ENCODE peak calls at places on chromosomes 13 and 19, in four cellular contexts. T is tibial artery, Y is ovary, V is A673. D is an unnamed sample.

GRCh38 chr13:37870895-37871550 is 1.5 kb upstream of the TRPC4 start:
- DNase-seq in T (no peak), Y (no peak), V (peak; percentile 48), D (peak; percentile 80)

GRCh38 chr13:21399741-21400140 is 59.4 kb downstream of the ZDHHC20 start:
- DNase-seq in T (no peak), Y (no peak), V (peak; percentile 95), D (peak; percentile 8)

GRCh38 chr19:10152100-10152499 is 32.4 kb upstream of the EIF3G start:
- DNase-seq in T (no peak), Y (no peak), V (no peak), D (no peak)

GRCh38 chr19:42175952-42176648 is 41.4 kb downstream of the DEDD2 start:
- DNase-seq in T (no peak), Y (no peak), V (no peak), D (peak; percentile 20)

GRCh38 chr19:2371656-2372055 is 11.6 kb downstream of the TMPRSS9 start:
- DNase-seq in T (no peak), Y (no peak), V (no peak), D (no peak)

GRCh38 chr13:46386996-46387851 is at the start of gene RUBCNL:
- DNase-seq in T (no peak), Y (no peak), V (peak; percentile 88), D (no peak)

GRCh38 chr19:34838248-34838647 is 65.2 kb upstream of the ZNF599 start:
- DNase-seq in T (no peak), Y (no peak), V (peak; percentile 22), D (no peak)

GRCh38 chr13:50365683-50366391 is 350.6 kb downstream of the KCNRG start:
- DNase-seq in T (no peak), Y (no peak), V (no peak), D (no peak)

GRCh38 chr13:71603255-71603654 is 263.7 kb downstream of the DACH1 start:
- DNase-seq in T (no peak), Y (no peak), V (no peak), D (no peak)

GRCh38 chr13:106617561-106617960 is 49.6 kb upstream of the ARGLU1 start:
- DNase-seq in T (no peak), Y (no peak), V (peak; percentile 78), D (peak; percentile 62)

GRCh38 chr13:99976502-99977115 is 5.0 kb upstream of the ZIC2 start:
- DNase-seq in T (no peak), Y (no peak), V (no peak), D (no peak)

GRCh38 chr19:37519890-37520289 is 13.2 kb downstream of the ZNF793 start:
- DNase-seq in T (no peak), Y (no peak), V (no peak), D (peak; percentile 55)

GRCh38 chr19:42206871-42207755 is 10.4 kb downstream of the DEDD2 start:
- DNase-seq in T (no peak), Y (no peak), V (no peak), D (peak; percentile 56)

GRCh38 chr19:40594657-40595077 is 6.5 kb upstream of the LTBP4 start:
- DNase-seq in T (no peak), Y (no peak), V (no peak), D (peak; percentile 65)

GRCh38 chr19:29528350-29528945 is 2.7 kb downstream of the VSTM2B start:
- DNase-seq in T (peak; percentile 38), Y (peak; percentile 65), V (peak; percentile 78), D (peak; percentile 38)

GRCh38 chr13:106088094-106088493 is 447.4 kb downstream of the EFNB2 start:
- DNase-seq in T (no peak), Y (no peak), V (no peak), D (peak; percentile 83)

GRCh38 chr19:38700350-38700932 is 43.8 kb downstream of the CAPN12 start:
- DNase-seq in T (no peak), Y (no peak), V (no peak), D (no peak)

GRCh38 chr13:92512852-92513251 is 713.8 kb upstream of the GPC6 start:
- DNase-seq in T (no peak), Y (no peak), V (no peak), D (no peak)

GRCh38 chr13:46097015-46097414 is 7.8 kb downstream of the CPB2 start:
- DNase-seq in T (no peak), Y (no peak), V (no peak), D (no peak)

GRCh38 chr13:110644892-110645521 is 29.7 kb downstream of the NAXD start:
- DNase-seq in T (peak; percentile 47), Y (peak; percentile 78), V (peak; percentile 31), D (peak; percentile 48)

GRCh38 chr19:56705939-56706338 is 34.4 kb upstream of the ZNF835 start:
- DNase-seq in T (no peak), Y (no peak), V (no peak), D (no peak)

GRCh38 chr19:16374436-16374835 is 49.8 kb downstream of the KLF2 start:
- DNase-seq in T (no peak), Y (peak; percentile 35), V (no peak), D (no peak)
- H3K36me3 ChIP-seq in T (peaks cover 34% of the 10 kb centered on the region), Y (no peaks in the 10 kb centered on the region), V (peaks cover 35% of the 10 kb centered on the region), D (peaks cover 3% of the 10 kb centered on the region)

GRCh38 chr19:6744381-6745288 is 5.2 kb downstream of the TRIP10 start:
- DNase-seq in T (peak; percentile 86), Y (peak; percentile 94), V (peak; percentile 86), D (peak; percentile 72)

GRCh38 chr19:6740589-6741348 is 1.3 kb downstream of the TRIP10 start:
- DNase-seq in T (peak; percentile 60), Y (peak; percentile 77), V (no peak), D (no peak)

GRCh38 chr19:6743071-6743470 is 3.6 kb downstream of the TRIP10 start:
- DNase-seq in T (no peak), Y (no peak), V (no peak), D (no peak)

GRCh38 chr19:6745965-6746364 is 6.5 kb downstream of the TRIP10 start:
- DNase-seq in T (no peak), Y (no peak), V (no peak), D (no peak)

GRCh38 chr19:6743714-6744380 is 4.4 kb downstream of the TRIP10 start:
- DNase-seq in T (no peak), Y (no peak), V (peak; percentile 25), D (peak; percentile 31)
- H3K36me3 ChIP-seq in T (peaks cover 49% of the 10 kb centered on the region), Y (no peaks in the 10 kb centered on the region), V (peaks cover 64% of the 10 kb centered on the region), D (peaks cover 22% of the 10 kb centered on the region)

GRCh38 chr19:33201886-33202545 is 7.9 kb downstream of the LRP3 start:
- DNase-seq in T (no peak), Y (no peak), V (no peak), D (no peak)

GRCh38 chr19:33204136-33204973 is 10.2 kb downstream of the LRP3 start:
- DNase-seq in T (no peak), Y (no peak), V (no peak), D (no peak)

GRCh38 chr19:33201473-33201872 is 7.3 kb downstream of the LRP3 start:
- DNase-seq in T (no peak), Y (no peak), V (no peak), D (no peak)

GRCh38 chr19:33203529-33203928 is 9.4 kb downstream of the LRP3 start:
- DNase-seq in T (no peak), Y (no peak), V (no peak), D (no peak)

GRCh38 chr19:33202546-33203507 is 8.7 kb downstream of the LRP3 start:
- DNase-seq in T (no peak), Y (no peak), V (no peak), D (no peak)
- H3K36me3 ChIP-seq in T (peaks cover 39% of the 10 kb centered on the region), Y (no peaks in the 10 kb centered on the region), V (peaks cover 25% of the 10 kb centered on the region), D (no peaks in the 10 kb centered on the region)

GRCh38 chr19:6056801-6057650 is 53.3 kb downstream of the RFX2 start:
- DNase-seq in T (peak; percentile 91), Y (peak; percentile 87), V (peak; percentile 25), D (peak; percentile 93)
- H3K36me3 ChIP-seq in T (no peaks in the 10 kb centered on the region), Y (no peaks in the 10 kb centered on the region), V (no peaks in the 10 kb centered on the region), D (no peaks in the 10 kb centered on the region)

DNA sequence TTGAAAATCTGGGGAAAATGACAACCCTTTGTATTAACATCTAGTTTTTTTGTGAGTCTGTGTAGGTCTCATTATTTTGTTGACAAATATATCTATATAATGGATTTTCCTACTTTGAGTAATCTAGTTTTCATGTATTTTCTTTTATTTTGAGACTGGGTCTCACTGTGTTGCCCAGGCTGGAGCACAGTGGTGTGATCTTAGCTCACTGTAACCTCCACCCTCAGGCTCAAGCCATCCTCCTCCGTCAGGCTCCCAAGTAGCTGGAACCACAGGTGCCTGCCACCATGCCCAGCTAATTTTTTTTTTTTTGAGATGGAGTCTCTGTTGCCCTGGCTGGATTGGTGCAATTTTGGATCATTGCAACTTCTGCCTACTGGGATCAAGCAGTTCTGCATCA is 9.2 kb downstream of the ZNF525 start:
- DNase-seq in T (no peak), Y (no peak), V (no peak), D (no peak)
- H3K36me3 ChIP-seq in T (peaks cover 68% of the 10 kb centered on the region), Y (no peaks in the 10 kb centered on the region), V (peaks cover 26% of the 10 kb centered on the region), D (no peaks in the 10 kb centered on the region)

DNA sequence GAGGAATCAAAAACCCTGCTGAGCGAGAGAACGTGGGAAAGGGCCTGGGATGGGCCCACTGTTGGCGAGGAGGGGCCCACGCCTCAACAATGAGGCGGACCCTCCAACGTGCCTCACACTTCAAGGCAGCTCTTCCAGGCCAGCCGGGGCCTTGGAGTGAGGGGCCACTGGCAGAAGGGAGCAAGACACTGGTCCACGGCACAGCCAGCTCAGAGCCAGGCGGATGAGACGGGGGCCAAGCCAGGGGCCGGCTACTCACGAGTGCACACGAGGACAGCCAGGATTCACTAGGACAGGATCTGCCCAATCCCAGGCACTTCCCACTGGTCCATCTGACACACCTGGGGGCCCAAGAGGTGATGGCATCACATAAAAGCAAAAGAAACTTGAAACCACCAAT is 20.5 kb downstream of the ELL start:
- DNase-seq in T (no peak), Y (no peak), V (no peak), D (no peak)
- H3K36me3 ChIP-seq in T (no peaks in the 10 kb centered on the region), Y (no peaks in the 10 kb centered on the region), V (no peaks in the 10 kb centered on the region), D (no peaks in the 10 kb centered on the region)

GRCh38 chr19:3979674-3980352 is 5.5 kb downstream of the EEF2 start:
- DNase-seq in T (no peak), Y (peak; percentile 39), V (no peak), D (no peak)
- H3K36me3 ChIP-seq in T (peaks cover 94% of the 10 kb centered on the region), Y (no peaks in the 10 kb centered on the region), V (peaks cover 99% of the 10 kb centered on the region), D (peaks cover 82% of the 10 kb centered on the region)

DNA sequence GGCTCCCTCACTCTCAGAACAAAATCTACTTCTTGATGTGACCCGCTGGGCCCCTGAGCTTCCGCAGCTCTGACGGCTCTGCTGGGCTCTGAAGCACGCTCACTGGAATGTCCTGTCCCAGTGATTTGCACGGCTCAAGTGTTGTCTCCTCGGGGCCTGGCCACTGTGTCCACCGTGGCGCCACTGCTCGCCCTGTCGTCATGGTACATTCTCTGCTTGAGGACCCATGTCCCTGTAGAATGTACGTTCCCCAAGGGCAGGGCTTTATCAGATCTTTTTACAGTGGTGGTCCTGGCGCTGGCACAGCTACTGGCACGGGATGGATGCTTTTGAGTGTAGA is 12.1 kb downstream of the KLHL26 start:
- DNase-seq in T (peak; percentile 66), Y (peak; percentile 44), V (no peak), D (no peak)
- H3K36me3 ChIP-seq in T (no peaks in the 10 kb centered on the region), Y (no peaks in the 10 kb centered on the region), V (no peaks in the 10 kb centered on the region), D (no peaks in the 10 kb centered on the region)

GRCh38 chr13:28268800-28269223 is 130.5 kb downstream of the PAN3 start:
- DNase-seq in T (no peak), Y (no peak), V (no peak), D (no peak)
- H3K36me3 ChIP-seq in T (peaks cover 30% of the 10 kb centered on the region), Y (no peaks in the 10 kb centered on the region), V (peaks cover 14% of the 10 kb centered on the region), D (peaks cover 11% of the 10 kb centered on the region)